ENCODE peak calls at places on chromosomes 4 and X, in four cellular contexts. One of them, this sample, is unnamed.

GRCh38 chr4:189792819-189793618 is 147.7 kb upstream of the FRG1 start:
- DNase-seq in hepatocyte: peak
- DNase-seq in NCI-H2081 treated with DMSO at 0.1 percent for 48 hours: peak
- DNase-seq in DMS53: peak
- DNase-seq in this sample: peak

GRCh38 chr4:32909722-32910121 is 2189.6 kb downstream of the PCDH7 start:
- DNase-seq in hepatocyte: peak
- DNase-seq in DMS53: peak
- DNase-seq in NCI-H2081 treated with DMSO at 0.1 percent for 48 hours: no peak
- DNase-seq in this sample: no peak

GRCh38 chrX:150282953-150283352 is 80.2 kb upstream of the MAMLD1 start:
- DNase-seq in DMS53: no peak
- DNase-seq in hepatocyte: no peak
- DNase-seq in NCI-H2081 treated with DMSO at 0.1 percent for 48 hours: no peak
- DNase-seq in this sample: peak

GRCh38 chrX:97397371-97397770 is 513.7 kb downstream of the RPA4 start:
- DNase-seq in DMS53: no peak
- DNase-seq in hepatocyte: no peak
- DNase-seq in NCI-H2081 treated with DMSO at 0.1 percent for 48 hours: no peak
- DNase-seq in this sample: no peak

GRCh38 chr4:7148337-7148736 is 44.0 kb upstream of the SORCS2 start:
- DNase-seq in NCI-H2081 treated with DMSO at 0.1 percent for 48 hours: no peak
- DNase-seq in DMS53: no peak
- DNase-seq in hepatocyte: no peak
- DNase-seq in this sample: no peak

GRCh38 chr4:8651661-8652180 is 59.2 kb downstream of the CPZ start:
- DNase-seq in NCI-H2081 treated with DMSO at 0.1 percent for 48 hours: no peak
- DNase-seq in hepatocyte: no peak
- DNase-seq in DMS53: no peak
- DNase-seq in this sample: no peak

GRCh38 chrX:70046978-70047377 is 2.8 kb downstream of the AWAT2 start:
- DNase-seq in DMS53: no peak
- DNase-seq in NCI-H2081 treated with DMSO at 0.1 percent for 48 hours: no peak
- DNase-seq in hepatocyte: no peak
- DNase-seq in this sample: no peak

GRCh38 chr4:140426610-140427103 is 791 bp downstream of the CLGN start:
- DNase-seq in NCI-H2081 treated with DMSO at 0.1 percent for 48 hours: peak
- DNase-seq in DMS53: no peak
- DNase-seq in hepatocyte: peak
- DNase-seq in this sample: no peak

GRCh38 chr4:139718833-139719232 is 53.2 kb downstream of the MGST2 start:
- DNase-seq in NCI-H2081 treated with DMSO at 0.1 percent for 48 hours: no peak
- DNase-seq in DMS53: no peak
- DNase-seq in hepatocyte: no peak
- DNase-seq in this sample: no peak

GRCh38 chr4:178958725-178959440 is 1516.6 kb upstream of the AGA start:
- DNase-seq in DMS53: no peak
- DNase-seq in hepatocyte: no peak
- DNase-seq in NCI-H2081 treated with DMSO at 0.1 percent for 48 hours: no peak
- DNase-seq in this sample: no peak

GRCh38 chr4:128823025-128823661 is 13.6 kb downstream of the JADE1 start:
- DNase-seq in DMS53: no peak
- DNase-seq in hepatocyte: no peak
- DNase-seq in NCI-H2081 treated with DMSO at 0.1 percent for 48 hours: no peak
- DNase-seq in this sample: no peak

GRCh38 chrX:23819385-23820234 is 36.6 kb downstream of the SAT1 start:
- DNase-seq in NCI-H2081 treated with DMSO at 0.1 percent for 48 hours: no peak
- DNase-seq in DMS53: peak
- DNase-seq in hepatocyte: no peak
- DNase-seq in this sample: no peak

GRCh38 chr4:118741456-118741855 is 56.3 kb downstream of the METTL14 start:
- DNase-seq in DMS53: no peak
- DNase-seq in NCI-H2081 treated with DMSO at 0.1 percent for 48 hours: no peak
- DNase-seq in hepatocyte: no peak
- DNase-seq in this sample: no peak

GRCh38 chr4:7759635-7760034 is 180.0 kb downstream of the AFAP1 start:
- DNase-seq in hepatocyte: no peak
- DNase-seq in NCI-H2081 treated with DMSO at 0.1 percent for 48 hours: no peak
- DNase-seq in DMS53: no peak
- DNase-seq in this sample: no peak

GRCh38 chr4:13865871-13866669 is 238.5 kb upstream of the BOD1L1 start:
- DNase-seq in NCI-H2081 treated with DMSO at 0.1 percent for 48 hours: no peak
- DNase-seq in hepatocyte: no peak
- DNase-seq in DMS53: peak
- DNase-seq in this sample: no peak

GRCh38 chrX:113966791-113967190 is 617.1 kb upstream of the HTR2C start:
- DNase-seq in NCI-H2081 treated with DMSO at 0.1 percent for 48 hours: no peak
- DNase-seq in DMS53: no peak
- DNase-seq in hepatocyte: no peak
- DNase-seq in this sample: no peak

GRCh38 chr4:156496797-156497196 is 474.8 kb downstream of the PDGFC start:
- DNase-seq in NCI-H2081 treated with DMSO at 0.1 percent for 48 hours: no peak
- DNase-seq in DMS53: no peak
- DNase-seq in hepatocyte: no peak
- DNase-seq in this sample: no peak

GRCh38 chr4:25861422-25861926 is 1.3 kb downstream of the SEL1L3 start:
- DNase-seq in hepatocyte: no peak
- DNase-seq in DMS53: peak
- DNase-seq in NCI-H2081 treated with DMSO at 0.1 percent for 48 hours: no peak
- DNase-seq in this sample: no peak

GRCh38 chrX:13482764-13483552 is 86.4 kb upstream of the EGFL6 start:
- DNase-seq in DMS53: no peak
- DNase-seq in NCI-H2081 treated with DMSO at 0.1 percent for 48 hours: no peak
- DNase-seq in hepatocyte: no peak
- DNase-seq in this sample: no peak

GRCh38 chr4:98027827-98028226 is 115.4 kb downstream of the STPG2 start:
- DNase-seq in DMS53: peak
- DNase-seq in NCI-H2081 treated with DMSO at 0.1 percent for 48 hours: no peak
- DNase-seq in hepatocyte: peak
- DNase-seq in this sample: no peak

This sample was measured in left lobe of liver.